ENCODE peak calls at places on chromosomes 13 and 19, in four cellular contexts. O is stimulated activated CD8-positive, alpha-beta memory T cell treated with anti-CD3 and anti-CD28 coated beads, Interleukin-15, amount 100 ng/mL, for 4 hours; J is pons; U is RCC 7860. H is an unnamed sample.

GRCh38 chr19:17489392-17490030 is 19.2 kb downstream of the SLC27A1 start:
- DNase-seq in J (no peak), U (no peak), O (no peak), H (no peak)

GRCh38 chr13:67230774-67231480 is 791 bp upstream of the PCDH9 start:
- DNase-seq in U (peak; percentile 28), J (no peak), O (no peak), H (peak; percentile 18)

GRCh38 chr13:114203536-114203935 is 24.5 kb downstream of the CFAP97D2 start:
- DNase-seq in J (no peak), O (no peak), U (no peak), H (no peak)

GRCh38 chr19:39430675-39431593 is 4.8 kb downstream of the RPS16 start:
- DNase-seq in O (no peak), U (peak; percentile 86), J (peak; percentile 52), H (no peak)

GRCh38 chr13:79749985-79750551 is 269.1 kb downstream of the NDFIP2 start:
- DNase-seq in J (peak; percentile 19), U (peak; percentile 63), O (no peak), H (no peak)

GRCh38 chr13:63691474-63691873 is 2275.8 kb upstream of the PCDH20 start:
- DNase-seq in O (no peak), U (no peak), J (no peak), H (no peak)

GRCh38 chr13:98954313-98954712 is 23.6 kb downstream of the DOCK9 start:
- DNase-seq in U (no peak), J (no peak), O (no peak), H (no peak)

GRCh38 chr13:67221630-67222226 is 8.4 kb downstream of the PCDH9 start:
- DNase-seq in U (no peak), J (peak; percentile 58), O (no peak), H (no peak)

GRCh38 chr13:49649244-49649962 is 21.1 kb downstream of the ARL11 start:
- DNase-seq in U (peak; percentile 33), J (no peak), O (no peak), H (no peak)

GRCh38 chr19:3580156-3580955 is 4.9 kb upstream of the GIPC3 start:
- DNase-seq in J (peak; percentile 56), O (no peak), U (peak; percentile 76), H (no peak)

GRCh38 chr19:53871448-53871847 is 3.8 kb downstream of the MYADM start:
- DNase-seq in O (no peak), U (no peak), J (peak; percentile 57), H (no peak)

GRCh38 chr13:67158903-67159302 is 71.2 kb downstream of the PCDH9 start:
- DNase-seq in O (no peak), J (no peak), U (no peak), H (no peak)